ENCODE peak calls at places on chromosome 19, in nine cellular contexts. O is testis, W is astrocyte of the spinal cord, F is HepG2, C is uterus, V is lung, L is kidney epithelial cell, M is ovary, B is neural crest cell. G is an unnamed sample.
A peak's percentile ranks its signal among the peaks of the same experiment; 100 is the strongest.

GRCh38 chr19:47230122-47230920 is 678 bp downstream of the BBC3 start:
- DNase-seq in O (peak; percentile 72), W (peak; percentile 36), F (peak; percentile 32), C (peak; percentile 71), V (peak; percentile 69), L (no peak), M (peak; percentile 61), B (peak; percentile 67), G (peak; percentile 82)

GRCh38 chr19:45569619-45570421 is 14.8 kb downstream of the OPA3 start:
- DNase-seq in O (peak; percentile 65), W (peak; percentile 42), F (peak; percentile 45), C (no peak), V (peak; percentile 53), L (no peak), M (no peak), B (peak; percentile 72), G (no peak)

GRCh38 chr19:44401108-44401786 is at the start of gene ZNF285:
- DNase-seq in O (peak; percentile 96), W (peak; percentile 96), F (peak; percentile 84), C (peak; percentile 84), V (peak; percentile 88), L (peak; percentile 86), M (peak; percentile 92), B (peak; percentile 89), G (peak; percentile 82)

GRCh38 chr19:39969681-39970423 is 1.1 kb upstream of the PSMC4 start:
- DNase-seq in O (no peak), W (no peak), F (no peak), C (no peak), V (no peak), L (no peak), M (no peak), B (no peak), G (peak; percentile 10)

GRCh38 chr19:57262044-57262443 is 18.2 kb upstream of the ZNF460 start:
- DNase-seq in O (no peak), W (no peak), F (no peak), C (no peak), V (no peak), L (no peak), M (no peak), B (no peak), G (no peak)

GRCh38 chr19:3098515-3099346 is 4.6 kb downstream of the GNA11 start:
- DNase-seq in O (peak; percentile 59), W (peak; percentile 10), F (no peak), C (no peak), V (peak; percentile 37), L (no peak), M (no peak), B (no peak), G (no peak)

GRCh38 chr19:49551531-49551930 is 23.7 kb downstream of the RCN3 start:
- DNase-seq in O (no peak), W (no peak), F (no peak), C (no peak), V (no peak), L (no peak), M (no peak), B (no peak), G (no peak)

GRCh38 chr19:16262618-16263017 is 62.0 kb upstream of the KLF2 start:
- DNase-seq in O (peak; percentile 78), W (no peak), F (peak; percentile 81), C (no peak), V (no peak), L (no peak), M (no peak), B (no peak), G (peak; percentile 48)

GRCh38 chr19:13850910-13851753 is 25.8 kb upstream of the NANOS3 start:
- DNase-seq in O (no peak), W (peak; percentile 98), F (peak; percentile 91), C (peak; percentile 95), V (peak; percentile 85), L (no peak), M (peak; percentile 92), B (no peak), G (peak; percentile 70)

GRCh38 chr19:46975918-46976782 is 43.5 kb upstream of the NPAS1 start:
- DNase-seq in O (peak; percentile 96), W (peak; percentile 96), F (peak; percentile 70), C (peak; percentile 90), V (peak; percentile 90), L (peak; percentile 87), M (peak; percentile 93), B (no peak), G (peak; percentile 55)

GRCh38 chr19:35545855-35546381 is 492 bp downstream of the TMEM147 start:
- DNase-seq in O (peak; percentile 33), W (no peak), F (no peak), C (no peak), V (peak; percentile 54), L (no peak), M (peak; percentile 26), B (no peak), G (peak; percentile 66)

GRCh38 chr19:46714523-46715106 is 2.3 kb downstream of the PRKD2 start:
- DNase-seq in O (no peak), W (no peak), F (no peak), C (no peak), V (no peak), L (no peak), M (no peak), B (no peak), G (no peak)

GRCh38 chr19:31160346-31160926 is 188.8 kb downstream of the TSHZ3 start:
- DNase-seq in O (no peak), W (peak; percentile 88), F (no peak), C (no peak), V (no peak), L (no peak), M (no peak), B (no peak), G (no peak)

GRCh38 chr19:11861301-11861700 is 12.8 kb downstream of the ZNF439 start:
- DNase-seq in O (no peak), W (no peak), F (no peak), C (no peak), V (no peak), L (no peak), M (no peak), B (no peak), G (no peak)

GRCh38 chr19:14475251-14476073 is at the start of gene PTGER1:
- DNase-seq in O (no peak), W (peak; percentile 23), F (no peak), C (no peak), V (no peak), L (no peak), M (no peak), B (no peak), G (no peak)

GRCh38 chr19:44576843-44577565 is 36.4 kb upstream of the IGSF23 start:
- DNase-seq in O (peak; percentile 29), W (peak; percentile 32), F (peak; percentile 65), C (no peak), V (peak; percentile 45), L (no peak), M (no peak), B (no peak), G (no peak)

GRCh38 chr19:55502197-55502952 is 14.1 kb downstream of the SSC5D start:
- DNase-seq in O (no peak), W (no peak), F (no peak), C (no peak), V (no peak), L (no peak), M (no peak), B (no peak), G (no peak)

GRCh38 chr19:55504981-55505380 is 16.7 kb downstream of the SSC5D start:
- DNase-seq in O (no peak), W (no peak), F (no peak), C (no peak), V (no peak), L (no peak), M (no peak), B (no peak), G (no peak)

GRCh38 chr19:55503447-55504251 is 15.4 kb downstream of the SSC5D start:
- DNase-seq in O (peak; percentile 95), W (peak; percentile 90), F (peak; percentile 64), C (peak; percentile 91), V (peak; percentile 94), L (no peak), M (peak; percentile 89), B (peak; percentile 92), G (peak; percentile 85)

GRCh38 chr19:55500368-55500952 is 12.2 kb downstream of the SSC5D start:
- DNase-seq in O (no peak), W (no peak), F (no peak), C (no peak), V (no peak), L (no peak), M (no peak), B (no peak), G (no peak)

GRCh38 chr19:55504252-55504603 is 16.0 kb downstream of the SSC5D start:
- DNase-seq in O (no peak), W (no peak), F (no peak), C (no peak), V (no peak), L (no peak), M (no peak), B (no peak), G (no peak)
- TF ChIP-seq CTCF in O (no peak), W (no peak), F (no peak), C (no peak), V (no peak), L (no peak), M (no peak), B (no peak), G (peak; percentile 62)

DNA sequence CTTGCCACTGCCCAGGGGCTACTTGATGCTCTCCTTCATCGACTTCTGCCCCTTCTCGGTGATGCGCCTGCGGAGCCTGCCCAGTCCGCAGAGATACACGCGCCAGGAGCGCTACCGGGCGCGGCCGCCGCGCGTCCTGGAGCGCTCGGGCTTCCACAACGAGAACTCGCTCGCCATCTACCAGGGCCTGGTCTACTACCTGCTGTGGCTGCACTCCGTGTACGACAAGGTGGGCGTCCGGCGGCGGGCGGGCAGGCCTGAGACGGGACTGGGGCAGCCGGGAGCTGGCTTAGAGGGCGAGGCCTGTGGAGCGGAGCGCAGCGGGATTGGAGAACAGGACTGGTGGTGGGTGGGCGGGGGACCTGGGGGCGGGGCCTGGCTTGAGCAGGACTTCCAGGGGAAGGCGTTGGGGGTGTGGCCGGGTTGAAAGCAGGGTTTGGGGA is 12.7 kb upstream of the PSMD8 start:
- DNase-seq in O (peak; percentile 83), W (peak; percentile 70), F (peak; percentile 66), C (peak; percentile 49), V (peak; percentile 79), L (peak; percentile 50), M (peak; percentile 36), B (peak; percentile 65), G (no peak)
- TF ChIP-seq CTCF in O (no peak), W (peak; percentile 14), F (no peak), C (no peak), V (no peak), L (no peak), M (no peak), B (peak; percentile 48), G (no peak)

GRCh38 chr19:58466760-58467589 is at the start of gene ZNF324:
- DNase-seq in O (peak; percentile 99), W (peak; percentile 96), F (peak; percentile 94), C (peak; percentile 97), V (peak; percentile 99), L (peak; percentile 81), M (peak; percentile 97), B (peak; percentile 96), G (peak; percentile 98)
- TF ChIP-seq CTCF in O (no peak), W (no peak), F (peak; percentile 62), C (no peak), V (no peak), L (no peak), M (no peak), B (no peak), G (no peak)

DNA sequence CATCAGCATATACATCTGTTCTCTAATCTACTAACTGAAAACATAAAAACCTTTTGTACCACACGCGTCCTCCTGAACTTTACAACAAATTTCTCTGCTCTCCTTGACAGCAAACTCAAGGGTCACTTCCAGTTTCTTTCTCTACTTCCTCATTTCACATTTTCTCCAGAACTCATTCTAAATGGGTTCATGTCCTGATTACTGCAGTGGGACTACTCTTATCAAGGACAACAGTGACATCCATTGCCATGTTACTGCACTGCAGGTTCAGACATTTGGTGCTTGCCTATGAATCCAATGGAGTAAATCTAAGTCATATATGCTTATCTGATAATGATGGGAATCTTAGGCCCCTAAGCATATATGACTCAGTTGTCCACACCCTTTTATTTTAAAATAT is 35.3 kb downstream of the FPR3 start:
- DNase-seq in O (no peak), W (no peak), F (no peak), C (no peak), V (no peak), L (no peak), M (no peak), B (no peak), G (no peak)
- TF ChIP-seq CTCF in O (no peak), W (no peak), F (peak; percentile 8), C (peak; percentile 13), V (peak; percentile 22), L (no peak), M (peak; percentile 39), B (no peak), G (no peak)